ENCODE peak calls at places on chromosomes 13 and 19, in eight cellular contexts. V is fibroblast of lung; E is H1; F is CD8-positive, alpha-beta T cell; Q is thoracic aorta; O is astrocyte; I is right lobe of liver; P is CD4-positive, CD25-positive, alpha-beta regulatory T cell. C is an unnamed sample.
A peak's percentile ranks its signal among the peaks of the same experiment; 100 is the strongest.

GRCh38 chr19:31693870-31694269 is 344.6 kb upstream of the TSHZ3 start:
- DNase-seq in V (no peak), E (no peak), F (no peak), Q (no peak), O (no peak), I (no peak), P (no peak), C (no peak)

GRCh38 chr13:80084086-80084676 is 256.7 kb downstream of the SPRY2 start:
- DNase-seq in V (peak; percentile 97), E (no peak), F (no peak), Q (no peak), O (peak; percentile 78), I (no peak), P (no peak), C (no peak)

GRCh38 chr13:18947376-18947977 is 234.1 kb downstream of the TUBA3C start:
- DNase-seq in V (no peak), E (no peak), F (no peak), Q (no peak), O (no peak), I (no peak), P (no peak), C (no peak)

GRCh38 chr13:33445024-33445423 is 159.5 kb upstream of the STARD13 start:
- DNase-seq in V (no peak), E (no peak), F (no peak), Q (no peak), O (no peak), I (no peak), P (no peak), C (no peak)

GRCh38 chr13:51895906-51896888 is 34.4 kb downstream of the CCDC70 start:
- DNase-seq in V (peak; percentile 50), E (peak; percentile 51), F (no peak), Q (no peak), O (peak; percentile 31), I (peak; percentile 47), P (peak; percentile 77), C (peak; percentile 50)

GRCh38 chr13:110103479-110103878 is 203.5 kb downstream of the COL4A1 start:
- DNase-seq in V (peak; percentile 47), E (no peak), F (no peak), Q (no peak), O (peak; percentile 39), I (no peak), P (no peak), C (no peak)

GRCh38 chr13:50650936-50651638 is 192.4 kb downstream of the DLEU7 start:
- DNase-seq in V (peak; percentile 71), E (no peak), F (no peak), Q (no peak), O (peak; percentile 66), I (no peak), P (no peak), C (no peak)

GRCh38 chr13:113922412-113923118 is 51.3 kb downstream of the C13orf46 start:
- DNase-seq in V (no peak), E (no peak), F (no peak), Q (peak; percentile 4), O (no peak), I (no peak), P (no peak), C (no peak)

GRCh38 chr19:48644839-48645651 is 942 bp downstream of the CA11 start:
- DNase-seq in V (peak; percentile 66), E (no peak), F (peak; percentile 56), Q (no peak), O (no peak), I (peak; percentile 58), P (peak; percentile 88), C (peak; percentile 81)

GRCh38 chr13:28532226-28533048 is 37.5 kb upstream of the FLT1 start:
- DNase-seq in V (no peak), E (no peak), F (no peak), Q (no peak), O (no peak), I (peak; percentile 76), P (no peak), C (no peak)

GRCh38 chr19:5718032-5718578 is 1.8 kb downstream of the LONP1 start:
- DNase-seq in V (peak; percentile 63), E (no peak), F (no peak), Q (no peak), O (peak; percentile 42), I (no peak), P (no peak), C (no peak)

GRCh38 chr13:100518394-100519062 is 70.1 kb downstream of the GGACT start:
- DNase-seq in V (no peak), E (no peak), F (no peak), Q (no peak), O (no peak), I (no peak), P (no peak), C (no peak)

GRCh38 chr13:95552208-95552538 is 347 bp upstream of the CLDN10 start:
- DNase-seq in V (no peak), E (no peak), F (no peak), Q (no peak), O (no peak), I (no peak), P (no peak), C (no peak)
- H3K27me3 ChIP-seq in V (peaks cover 50% of the 10 kb centered on the region), E (peaks cover 2% of the 10 kb centered on the region), F (peaks cover 15% of the 10 kb centered on the region), Q (peaks cover 7% of the 10 kb centered on the region), O (peaks cover 44% of the 10 kb centered on the region), I (no peaks in the 10 kb centered on the region), P (peaks cover 32% of the 10 kb centered on the region), C (no peaks in the 10 kb centered on the region)

DNA sequence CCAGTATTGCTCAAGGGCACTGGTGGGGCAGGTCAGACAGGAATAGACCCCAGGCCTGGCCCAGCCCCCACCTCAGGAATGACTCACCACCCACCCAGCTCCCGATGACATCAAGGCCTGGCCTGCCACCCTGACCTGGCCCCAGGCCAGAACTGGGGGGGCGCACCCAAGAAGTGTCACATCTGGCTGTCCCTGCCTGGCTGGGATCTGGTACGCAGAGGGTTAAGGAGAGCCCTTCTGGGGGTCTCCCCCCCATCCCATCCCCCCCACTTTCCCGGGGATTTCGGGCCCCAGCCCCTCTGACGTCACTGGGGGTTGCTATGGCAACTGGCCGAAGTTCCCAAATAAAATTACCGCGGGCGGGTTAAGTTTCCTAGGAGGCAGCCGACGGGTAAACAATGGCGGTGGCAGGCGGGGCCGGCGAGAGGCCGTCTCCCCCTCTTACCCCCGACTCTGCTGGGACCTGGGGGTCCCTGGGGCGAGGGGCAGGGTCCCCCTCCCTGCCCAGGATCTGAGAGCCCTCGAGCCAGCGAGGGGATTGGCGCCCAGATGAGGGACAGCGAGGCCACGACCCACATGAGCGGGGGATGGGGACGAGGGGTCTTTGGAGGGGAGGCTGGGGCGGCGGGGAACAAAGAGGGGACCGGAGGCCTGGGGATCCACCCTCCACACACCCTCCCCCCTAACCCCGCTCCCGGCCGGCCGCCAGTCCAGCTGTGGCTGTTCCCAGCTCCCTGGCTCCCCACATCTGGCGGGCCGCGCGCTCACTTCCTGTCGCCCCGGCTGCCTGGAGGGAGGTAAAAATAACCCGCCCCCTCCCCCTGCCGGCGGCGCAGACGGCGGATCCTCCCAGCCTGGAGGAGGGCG is 29.7 kb upstream of the NANOS3 start:
- DNase-seq in V (peak; percentile 91), E (no peak), F (peak; percentile 80), Q (peak; percentile 84), O (peak; percentile 82), I (peak; percentile 90), P (peak; percentile 84), C (peak; percentile 89)
- H3K4me1 ChIP-seq in V (peaks cover 40% of the 10 kb centered on the region), E (peaks cover 36% of the 10 kb centered on the region), F (peaks cover 61% of the 10 kb centered on the region), Q (peaks cover 73% of the 10 kb centered on the region), O (peaks cover 63% of the 10 kb centered on the region), I (no peaks in the 10 kb centered on the region), P (peaks cover 66% of the 10 kb centered on the region), C (peaks cover 43% of the 10 kb centered on the region)

DNA sequence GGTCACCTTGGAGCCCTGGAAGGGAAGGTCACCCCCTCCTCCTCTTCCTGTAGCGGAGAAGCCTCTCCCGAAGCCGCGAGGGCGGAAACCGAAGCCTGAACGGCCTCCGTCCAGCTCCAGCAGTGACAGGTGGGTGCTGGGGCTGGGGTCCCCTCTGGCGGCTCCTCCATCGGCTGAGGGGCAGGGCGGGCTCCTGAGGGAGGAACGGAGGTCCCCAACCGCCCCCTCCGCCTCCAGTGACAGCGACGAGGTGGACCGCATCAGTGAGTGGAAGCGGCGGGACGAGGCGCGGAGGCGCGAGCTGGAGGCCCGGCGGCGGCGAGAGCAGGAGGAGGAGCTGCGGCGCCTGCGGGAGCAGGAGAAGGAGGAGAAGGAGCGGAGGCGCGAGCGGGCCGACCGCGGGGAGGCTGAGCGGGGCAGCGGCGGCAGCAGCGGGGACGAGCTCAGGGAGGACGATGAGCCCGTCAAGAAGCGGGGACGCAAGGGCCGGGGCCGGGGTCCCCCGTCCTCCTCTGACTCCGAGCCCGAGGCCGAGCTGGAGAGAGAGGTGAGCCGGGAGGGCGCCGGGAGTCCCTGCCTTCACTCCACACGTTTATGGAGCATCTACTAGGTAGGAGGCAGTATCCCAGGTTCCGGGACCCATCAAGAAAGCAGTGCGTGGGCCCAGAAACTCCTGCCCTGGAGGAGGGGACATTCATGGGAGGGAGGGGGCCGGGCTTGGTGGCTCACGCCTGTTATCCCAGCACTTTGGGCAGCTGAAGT is 22.0 kb downstream of the HDGFL2 start:
- DNase-seq in V (no peak), E (no peak), F (no peak), Q (no peak), O (no peak), I (no peak), P (no peak), C (no peak)
- H3K27ac ChIP-seq in V (no peak overlapping the region), E (no peak overlapping the region), F (no peak overlapping the region), Q (no peak overlapping the region), O (no peak overlapping the region), I (no peak overlapping the region), P (no peak overlapping the region), C (no peak overlapping the region)

GRCh38 chr19:1933245-1933644 is 7.7 kb upstream of the CSNK1G2 start:
- DNase-seq in V (no peak), E (no peak), F (no peak), Q (no peak), O (no peak), I (no peak), P (no peak), C (no peak)

GRCh38 chr19:1936430-1936829 is 4.5 kb upstream of the CSNK1G2 start:
- DNase-seq in V (no peak), E (no peak), F (no peak), Q (no peak), O (no peak), I (no peak), P (no peak), C (no peak)

GRCh38 chr19:1933942-1934341 is 7.0 kb upstream of the CSNK1G2 start:
- DNase-seq in V (no peak), E (no peak), F (no peak), Q (no peak), O (no peak), I (no peak), P (no peak), C (no peak)

GRCh38 chr19:1936916-1937610 is 3.9 kb upstream of the CSNK1G2 start:
- DNase-seq in V (no peak), E (no peak), F (no peak), Q (no peak), O (no peak), I (no peak), P (no peak), C (no peak)

DNA sequence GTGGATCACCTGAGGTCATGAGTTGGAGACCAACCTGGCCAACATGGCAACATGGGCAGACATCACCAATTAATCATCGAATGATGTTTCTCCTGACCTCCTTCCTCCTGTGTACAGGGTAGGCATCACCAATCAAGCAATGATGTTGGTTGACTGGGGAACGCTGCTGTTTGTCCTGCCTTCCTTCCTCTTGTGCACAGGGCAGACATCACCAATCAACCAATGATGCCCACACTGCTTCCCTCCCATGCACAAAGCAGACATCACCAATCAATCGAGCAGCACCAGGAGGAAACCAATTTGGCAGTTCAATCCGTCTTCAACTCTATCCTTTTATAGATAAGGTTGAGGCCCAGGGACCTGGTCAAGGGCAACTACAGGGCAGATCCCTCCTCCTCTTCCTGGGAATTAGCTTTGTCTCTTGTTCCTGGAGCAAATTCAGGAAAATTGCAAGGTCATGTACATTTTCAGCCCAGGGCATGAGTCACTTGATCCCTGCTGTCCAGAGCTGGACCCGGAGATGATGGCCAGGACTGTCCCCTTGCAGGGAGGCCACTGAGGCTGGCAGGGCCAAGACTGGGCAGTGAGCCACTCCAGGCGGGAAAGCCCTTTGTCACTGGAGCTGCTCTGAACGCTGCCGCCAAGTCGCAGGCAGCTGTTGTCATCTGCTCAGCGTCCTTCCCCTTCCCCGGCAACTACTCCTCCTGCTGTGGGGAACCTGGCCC is 5.3 kb upstream of the CSNK1G2 start:
- DNase-seq in V (peak; percentile 45), E (no peak), F (no peak), Q (no peak), O (peak; percentile 36), I (peak; percentile 69), P (peak; percentile 60), C (no peak)
- H3K27me3 ChIP-seq in V (no peaks in the 10 kb centered on the region), E (no peaks in the 10 kb centered on the region), F (no peaks in the 10 kb centered on the region), Q (no peaks in the 10 kb centered on the region), O (no peaks in the 10 kb centered on the region), I (no peaks in the 10 kb centered on the region), P (no peaks in the 10 kb centered on the region), C (no peaks in the 10 kb centered on the region)